ENCODE peak calls at places on chromosome 7, in ten cellular contexts. One of them, this sample, is unnamed.

GRCh38 chr7:30224511-30225031 is 59.8 kb upstream of the ZNRF2 start:
- DNase-seq in sigmoid colon: no peak
- DNase-seq in IMR-90: peak; percentile 30
- DNase-seq in fibroblast of mammary gland: peak; percentile 86
- DNase-seq in CD8-positive, alpha-beta T cell: no peak
- DNase-seq in SK-N-SH: no peak
- DNase-seq in cardiac fibroblast: peak; percentile 76
- DNase-seq in MM.1S: no peak
- DNase-seq in fibroblast of pulmonary artery: peak; percentile 53
- DNase-seq in fibroblast of lung: peak; percentile 96
- DNase-seq in this sample: peak; percentile 97

GRCh38 chr7:74452748-74453320 is 872 bp upstream of the GTF2IRD1 start:
- DNase-seq in fibroblast of lung: peak; percentile 30
- DNase-seq in fibroblast of mammary gland: peak; percentile 88
- DNase-seq in CD8-positive, alpha-beta T cell: no peak
- DNase-seq in cardiac fibroblast: no peak
- DNase-seq in sigmoid colon: peak; percentile 88
- DNase-seq in IMR-90: no peak
- DNase-seq in SK-N-SH: peak; percentile 83
- DNase-seq in MM.1S: no peak
- DNase-seq in fibroblast of pulmonary artery: no peak
- DNase-seq in this sample: no peak

GRCh38 chr7:119421657-119422056 is 851.3 kb upstream of the KCND2 start:
- DNase-seq in fibroblast of lung: no peak
- DNase-seq in SK-N-SH: no peak
- DNase-seq in fibroblast of mammary gland: no peak
- DNase-seq in IMR-90: no peak
- DNase-seq in CD8-positive, alpha-beta T cell: no peak
- DNase-seq in MM.1S: no peak
- DNase-seq in cardiac fibroblast: no peak
- DNase-seq in sigmoid colon: no peak
- DNase-seq in fibroblast of pulmonary artery: no peak
- DNase-seq in this sample: no peak

GRCh38 chr7:832292-832967 is at the start of gene SUN1:
- DNase-seq in cardiac fibroblast: peak; percentile 82
- DNase-seq in MM.1S: peak; percentile 66
- DNase-seq in CD8-positive, alpha-beta T cell: peak; percentile 60
- DNase-seq in fibroblast of pulmonary artery: peak; percentile 84
- DNase-seq in sigmoid colon: peak; percentile 71
- DNase-seq in IMR-90: peak; percentile 88
- DNase-seq in SK-N-SH: no peak
- DNase-seq in fibroblast of mammary gland: peak; percentile 86
- DNase-seq in fibroblast of lung: peak; percentile 85
- DNase-seq in this sample: peak; percentile 64

GRCh38 chr7:27593226-27593625 is 69.5 kb downstream of the HIBADH start:
- DNase-seq in fibroblast of lung: no peak
- DNase-seq in MM.1S: no peak
- DNase-seq in SK-N-SH: no peak
- DNase-seq in IMR-90: peak; percentile 49
- DNase-seq in sigmoid colon: no peak
- DNase-seq in fibroblast of pulmonary artery: no peak
- DNase-seq in fibroblast of mammary gland: peak; percentile 29
- DNase-seq in CD8-positive, alpha-beta T cell: no peak
- DNase-seq in cardiac fibroblast: peak; percentile 46
- DNase-seq in this sample: no peak

GRCh38 chr7:155375337-155376277 is 77.9 kb downstream of the INSIG1 start:
- DNase-seq in IMR-90: no peak
- DNase-seq in fibroblast of pulmonary artery: peak; percentile 38
- DNase-seq in fibroblast of lung: no peak
- DNase-seq in sigmoid colon: no peak
- DNase-seq in fibroblast of mammary gland: no peak
- DNase-seq in cardiac fibroblast: no peak
- DNase-seq in MM.1S: no peak
- DNase-seq in CD8-positive, alpha-beta T cell: no peak
- DNase-seq in SK-N-SH: no peak
- DNase-seq in this sample: peak; percentile 8

GRCh38 chr7:29435167-29435566 is 128.5 kb upstream of the PRR15 start:
- DNase-seq in sigmoid colon: no peak
- DNase-seq in cardiac fibroblast: no peak
- DNase-seq in CD8-positive, alpha-beta T cell: no peak
- DNase-seq in IMR-90: no peak
- DNase-seq in fibroblast of mammary gland: no peak
- DNase-seq in SK-N-SH: no peak
- DNase-seq in fibroblast of lung: no peak
- DNase-seq in fibroblast of pulmonary artery: no peak
- DNase-seq in MM.1S: no peak
- DNase-seq in this sample: no peak

GRCh38 chr7:80401708-80402107 is 110.2 kb downstream of the GNAT3 start:
- DNase-seq in SK-N-SH: no peak
- DNase-seq in fibroblast of pulmonary artery: no peak
- DNase-seq in sigmoid colon: no peak
- DNase-seq in IMR-90: no peak
- DNase-seq in cardiac fibroblast: no peak
- DNase-seq in fibroblast of lung: no peak
- DNase-seq in CD8-positive, alpha-beta T cell: no peak
- DNase-seq in MM.1S: no peak
- DNase-seq in fibroblast of mammary gland: no peak
- DNase-seq in this sample: no peak

GRCh38 chr7:12771378-12771877 is 84.0 kb downstream of the ARL4A start:
- DNase-seq in fibroblast of pulmonary artery: peak; percentile 50
- DNase-seq in cardiac fibroblast: no peak
- DNase-seq in SK-N-SH: no peak
- DNase-seq in sigmoid colon: peak; percentile 65
- DNase-seq in IMR-90: peak; percentile 56
- DNase-seq in fibroblast of lung: peak; percentile 91
- DNase-seq in CD8-positive, alpha-beta T cell: no peak
- DNase-seq in MM.1S: no peak
- DNase-seq in fibroblast of mammary gland: peak; percentile 53
- DNase-seq in this sample: peak; percentile 81

GRCh38 chr7:152424348-152425108 is 11.3 kb downstream of the KMT2C start:
- DNase-seq in SK-N-SH: no peak
- DNase-seq in fibroblast of lung: peak; percentile 75
- DNase-seq in MM.1S: no peak
- DNase-seq in sigmoid colon: no peak
- DNase-seq in CD8-positive, alpha-beta T cell: no peak
- DNase-seq in cardiac fibroblast: peak; percentile 81
- DNase-seq in IMR-90: peak; percentile 57
- DNase-seq in fibroblast of pulmonary artery: peak; percentile 39
- DNase-seq in fibroblast of mammary gland: peak; percentile 69
- DNase-seq in this sample: no peak

GRCh38 chr7:37759519-37759918 is 76.0 kb downstream of the GPR141 start:
- DNase-seq in cardiac fibroblast: no peak
- DNase-seq in fibroblast of pulmonary artery: no peak
- DNase-seq in fibroblast of lung: no peak
- DNase-seq in MM.1S: no peak
- DNase-seq in SK-N-SH: no peak
- DNase-seq in sigmoid colon: no peak
- DNase-seq in IMR-90: no peak
- DNase-seq in CD8-positive, alpha-beta T cell: no peak
- DNase-seq in fibroblast of mammary gland: no peak
- DNase-seq in this sample: no peak

GRCh38 chr7:41628926-41629325 is 74.0 kb downstream of the INHBA start:
- DNase-seq in fibroblast of pulmonary artery: peak; percentile 3
- DNase-seq in IMR-90: peak; percentile 66
- DNase-seq in MM.1S: peak; percentile 27
- DNase-seq in sigmoid colon: no peak
- DNase-seq in SK-N-SH: no peak
- DNase-seq in CD8-positive, alpha-beta T cell: no peak
- DNase-seq in cardiac fibroblast: peak; percentile 33
- DNase-seq in fibroblast of mammary gland: peak; percentile 11
- DNase-seq in fibroblast of lung: peak; percentile 65
- DNase-seq in this sample: no peak

GRCh38 chr7:30743371-30744074 is 8.4 kb upstream of the INMT start:
- DNase-seq in fibroblast of mammary gland: peak; percentile 47
- DNase-seq in sigmoid colon: no peak
- DNase-seq in IMR-90: peak; percentile 35
- DNase-seq in fibroblast of pulmonary artery: peak; percentile 68
- DNase-seq in cardiac fibroblast: peak; percentile 53
- DNase-seq in MM.1S: no peak
- DNase-seq in fibroblast of lung: no peak
- DNase-seq in CD8-positive, alpha-beta T cell: no peak
- DNase-seq in SK-N-SH: peak; percentile 57
- DNase-seq in this sample: no peak

GRCh38 chr7:124162667-124163066 is 129.8 kb upstream of the TMEM229A start:
- DNase-seq in cardiac fibroblast: peak; percentile 41
- DNase-seq in IMR-90: no peak
- DNase-seq in CD8-positive, alpha-beta T cell: no peak
- DNase-seq in MM.1S: no peak
- DNase-seq in fibroblast of mammary gland: no peak
- DNase-seq in SK-N-SH: no peak
- DNase-seq in fibroblast of lung: peak; percentile 23
- DNase-seq in fibroblast of pulmonary artery: peak; percentile 12
- DNase-seq in sigmoid colon: no peak
- DNase-seq in this sample: peak; percentile 66

GRCh38 chr7:108630002-108630401 is 60.3 kb downstream of the DNAJB9 start:
- DNase-seq in fibroblast of pulmonary artery: peak; percentile 60
- DNase-seq in sigmoid colon: no peak
- DNase-seq in MM.1S: no peak
- DNase-seq in fibroblast of mammary gland: peak; percentile 24
- DNase-seq in CD8-positive, alpha-beta T cell: no peak
- DNase-seq in fibroblast of lung: peak; percentile 17
- DNase-seq in SK-N-SH: peak; percentile 14
- DNase-seq in IMR-90: peak; percentile 6
- DNase-seq in cardiac fibroblast: no peak
- DNase-seq in this sample: peak; percentile 69

DNA sequence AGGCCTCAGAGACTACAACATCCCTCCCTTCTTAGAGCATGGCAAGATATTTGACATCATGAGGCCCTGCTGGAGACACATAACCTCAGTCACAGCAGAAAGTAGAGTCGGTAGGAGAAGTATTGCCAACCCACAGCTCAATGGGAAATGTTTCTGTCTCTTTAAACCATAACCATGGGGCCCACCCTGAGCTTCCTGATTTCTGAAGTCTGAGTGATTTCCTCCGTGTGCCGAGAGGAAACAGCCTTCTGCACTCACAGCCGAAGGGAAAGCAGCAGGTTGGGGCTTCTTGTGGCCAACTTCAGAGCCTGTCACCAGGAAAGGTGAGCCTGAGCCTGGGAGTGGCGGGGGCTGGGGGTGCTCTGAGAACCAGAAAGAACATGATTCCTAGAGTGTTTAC is at the start of gene GIMAP1:
- DNase-seq in sigmoid colon: no peak
- DNase-seq in SK-N-SH: no peak
- DNase-seq in fibroblast of lung: no peak
- DNase-seq in CD8-positive, alpha-beta T cell: peak; percentile 59
- DNase-seq in cardiac fibroblast: no peak
- DNase-seq in fibroblast of pulmonary artery: no peak
- DNase-seq in IMR-90: no peak
- DNase-seq in fibroblast of mammary gland: no peak
- DNase-seq in MM.1S: no peak
- DNase-seq in this sample: no peak
- H3K4me3 ChIP-seq in sigmoid colon: peak within 1 kb of the TSS; percentile 32
- H3K4me3 ChIP-seq in SK-N-SH: no peak within 1 kb of the TSS
- H3K4me3 ChIP-seq in fibroblast of lung: no peak within 1 kb of the TSS
- H3K4me3 ChIP-seq in CD8-positive, alpha-beta T cell: peak within 1 kb of the TSS; percentile 91
- H3K4me3 ChIP-seq in cardiac fibroblast: no peak within 1 kb of the TSS
- H3K4me3 ChIP-seq in fibroblast of pulmonary artery: no peak within 1 kb of the TSS
- H3K4me3 ChIP-seq in IMR-90: no peak within 1 kb of the TSS
- H3K4me3 ChIP-seq in fibroblast of mammary gland: no peak within 1 kb of the TSS
- H3K4me3 ChIP-seq in MM.1S: no peak within 1 kb of the TSS
- H3K4me3 ChIP-seq in this sample: no peak within 1 kb of the TSS

GRCh38 chr7:19853261-19853832 is 79.9 kb upstream of the TMEM196 start:
- DNase-seq in CD8-positive, alpha-beta T cell: no peak
- DNase-seq in MM.1S: no peak
- DNase-seq in IMR-90: no peak
- DNase-seq in fibroblast of mammary gland: no peak
- DNase-seq in fibroblast of lung: no peak
- DNase-seq in fibroblast of pulmonary artery: no peak
- DNase-seq in SK-N-SH: no peak
- DNase-seq in sigmoid colon: no peak
- DNase-seq in cardiac fibroblast: no peak
- DNase-seq in this sample: no peak
- TF ChIP-seq CTCF in CD8-positive, alpha-beta T cell: no peak
- TF ChIP-seq CTCF in MM.1S: no peak
- TF ChIP-seq CTCF in IMR-90: no peak
- TF ChIP-seq CTCF in fibroblast of mammary gland: no peak
- TF ChIP-seq CTCF in fibroblast of lung: no peak
- TF ChIP-seq CTCF in fibroblast of pulmonary artery: no peak
- TF ChIP-seq CTCF in SK-N-SH: no peak
- TF ChIP-seq CTCF in sigmoid colon: no peak
- TF ChIP-seq CTCF in cardiac fibroblast: no peak
- TF ChIP-seq CTCF in this sample: no peak

GRCh38 chr7:95501261-95501816 is 15.6 kb downstream of the ASB4 start:
- DNase-seq in fibroblast of mammary gland: peak; percentile 18
- DNase-seq in cardiac fibroblast: peak; percentile 17
- DNase-seq in IMR-90: no peak
- DNase-seq in fibroblast of pulmonary artery: no peak
- DNase-seq in SK-N-SH: no peak
- DNase-seq in CD8-positive, alpha-beta T cell: no peak
- DNase-seq in fibroblast of lung: peak; percentile 15
- DNase-seq in MM.1S: peak; percentile 83
- DNase-seq in sigmoid colon: no peak
- DNase-seq in this sample: no peak
- H3K4me3 ChIP-seq in fibroblast of mammary gland: no peak overlapping the region
- H3K4me3 ChIP-seq in cardiac fibroblast: no peak overlapping the region
- H3K4me3 ChIP-seq in IMR-90: no peak overlapping the region
- H3K4me3 ChIP-seq in fibroblast of pulmonary artery: no peak overlapping the region
- H3K4me3 ChIP-seq in SK-N-SH: no peak overlapping the region
- H3K4me3 ChIP-seq in CD8-positive, alpha-beta T cell: no peak overlapping the region
- H3K4me3 ChIP-seq in fibroblast of lung: no peak overlapping the region
- H3K4me3 ChIP-seq in MM.1S: peak overlapping the region; percentile 35
- H3K4me3 ChIP-seq in sigmoid colon: no peak overlapping the region
- H3K4me3 ChIP-seq in this sample: no peak overlapping the region

GRCh38 chr7:99730992-99731391 is 4.0 kb downstream of the CYP3A7 start:
- DNase-seq in IMR-90: no peak
- DNase-seq in cardiac fibroblast: no peak
- DNase-seq in fibroblast of mammary gland: no peak
- DNase-seq in fibroblast of lung: no peak
- DNase-seq in MM.1S: no peak
- DNase-seq in SK-N-SH: no peak
- DNase-seq in sigmoid colon: no peak
- DNase-seq in CD8-positive, alpha-beta T cell: no peak
- DNase-seq in fibroblast of pulmonary artery: no peak
- DNase-seq in this sample: no peak

GRCh38 chr7:99734987-99735386 is at the start of gene CYP3A7:
- DNase-seq in cardiac fibroblast: no peak
- DNase-seq in fibroblast of mammary gland: no peak
- DNase-seq in fibroblast of lung: no peak
- DNase-seq in CD8-positive, alpha-beta T cell: no peak
- DNase-seq in sigmoid colon: no peak
- DNase-seq in fibroblast of pulmonary artery: no peak
- DNase-seq in SK-N-SH: no peak
- DNase-seq in IMR-90: peak; percentile 18
- DNase-seq in MM.1S: no peak
- DNase-seq in this sample: no peak

GRCh38 chr7:99731638-99732374 is 3.2 kb downstream of the CYP3A7 start:
- DNase-seq in IMR-90: no peak
- DNase-seq in fibroblast of mammary gland: no peak
- DNase-seq in CD8-positive, alpha-beta T cell: no peak
- DNase-seq in sigmoid colon: no peak
- DNase-seq in fibroblast of pulmonary artery: no peak
- DNase-seq in cardiac fibroblast: no peak
- DNase-seq in fibroblast of lung: no peak
- DNase-seq in SK-N-SH: no peak
- DNase-seq in MM.1S: no peak
- DNase-seq in this sample: no peak

GRCh38 chr7:99733003-99733402 is 2.0 kb downstream of the CYP3A7 start:
- DNase-seq in SK-N-SH: no peak
- DNase-seq in cardiac fibroblast: no peak
- DNase-seq in fibroblast of mammary gland: no peak
- DNase-seq in MM.1S: no peak
- DNase-seq in fibroblast of pulmonary artery: no peak
- DNase-seq in CD8-positive, alpha-beta T cell: no peak
- DNase-seq in sigmoid colon: no peak
- DNase-seq in fibroblast of lung: no peak
- DNase-seq in IMR-90: no peak
- DNase-seq in this sample: no peak

GRCh38 chr7:99733448-99733847 is 1.5 kb downstream of the CYP3A7 start:
- DNase-seq in fibroblast of lung: no peak
- DNase-seq in IMR-90: no peak
- DNase-seq in fibroblast of pulmonary artery: no peak
- DNase-seq in SK-N-SH: no peak
- DNase-seq in MM.1S: no peak
- DNase-seq in CD8-positive, alpha-beta T cell: no peak
- DNase-seq in cardiac fibroblast: peak; percentile 6
- DNase-seq in sigmoid colon: no peak
- DNase-seq in fibroblast of mammary gland: no peak
- DNase-seq in this sample: no peak
- TF ChIP-seq CTCF in fibroblast of lung: peak; percentile 33
- TF ChIP-seq CTCF in IMR-90: no peak
- TF ChIP-seq CTCF in fibroblast of pulmonary artery: peak; percentile 34
- TF ChIP-seq CTCF in SK-N-SH: peak; percentile 55
- TF ChIP-seq CTCF in MM.1S: peak; percentile 38
- TF ChIP-seq CTCF in CD8-positive, alpha-beta T cell: peak; percentile 29
- TF ChIP-seq CTCF in cardiac fibroblast: peak; percentile 32
- TF ChIP-seq CTCF in sigmoid colon: no peak
- TF ChIP-seq CTCF in fibroblast of mammary gland: peak; percentile 32
- TF ChIP-seq CTCF in this sample: no peak

This sample was measured in astrocyte of the cerebellum.